ENCODE peak calls at places on chromosomes 12 and 14, in four cellular contexts. E is OCI-LY7, H is keratinocyte, L is fibroblast of villous mesenchyme. O is an unnamed sample.

GRCh38 chr12:57341275-57341990 is 89.4 kb downstream of the R3HDM2 start:
- DNase-seq in L (peak), H (no peak), E (no peak), O (no peak)

GRCh38 chr12:131897875-131898274 is 3.5 kb downstream of the ULK1 start:
- DNase-seq in L (no peak), H (no peak), E (no peak), O (no peak)

GRCh38 chr12:130366159-130366558 is 28.5 kb downstream of the PIWIL1 start:
- DNase-seq in H (no peak), E (no peak), L (no peak), O (no peak)

GRCh38 chr12:56151672-56152131 is 685 bp upstream of the MYL6B start:
- DNase-seq in L (no peak), E (peak), H (no peak), O (peak)

GRCh38 chr14:94014375-94014774 is 11.8 kb upstream of the OTUB2 start:
- DNase-seq in H (no peak), E (no peak), L (no peak), O (no peak)

GRCh38 chr12:100199347-100200136 is 1.1 kb upstream of the ACTR6 start:
- DNase-seq in H (no peak), E (peak), L (no peak), O (peak)

GRCh38 chr12:30440826-30441602 is 254.7 kb downstream of the IPO8 start:
- DNase-seq in E (peak), L (peak), H (no peak), O (peak)

GRCh38 chr14:75399819-75400678 is 27.8 kb upstream of the JDP2 start:
- DNase-seq in L (peak), H (peak), E (no peak), O (no peak)

GRCh38 chr12:104354868-104355570 is 51.5 kb downstream of the EID3 start:
- DNase-seq in E (no peak), L (no peak), H (no peak), O (no peak)

GRCh38 chr14:68563256-68564131 is 229.4 kb downstream of the ZFP36L1 start:
- DNase-seq in L (peak), E (no peak), H (no peak), O (peak)

GRCh38 chr12:11209098-11209497 is 22.4 kb upstream of the TAS2R42 start:
- DNase-seq in E (no peak), H (no peak), L (no peak), O (no peak)

GRCh38 chr14:101131451-101131916 is 228.0 kb upstream of the RTL1 start:
- DNase-seq in H (no peak), L (no peak), E (no peak), O (no peak)

GRCh38 chr12:7833831-7834230 is 38.9 kb downstream of the SLC2A14 start:
- DNase-seq in H (no peak), E (no peak), L (no peak), O (no peak)

GRCh38 chr14:93160353-93160801 is 24.3 kb downstream of the MOAP1 start:
- DNase-seq in E (peak), L (no peak), H (no peak), O (no peak)

GRCh38 chr12:6780573-6780972 is 8.3 kb downstream of the LAG3 start:
- DNase-seq in L (no peak), H (no peak), E (no peak), O (no peak)

GRCh38 chr12:128091931-128092330 is 175.0 kb upstream of the TMEM132C start:
- DNase-seq in L (no peak), E (no peak), H (no peak), O (no peak)

GRCh38 chr14:101009531-101009930 is 106.0 kb upstream of the RTL1 start:
- DNase-seq in H (no peak), L (no peak), E (no peak), O (no peak)

GRCh38 chr12:51361419-51362016 is 15.0 kb upstream of the CELA1 start:
- DNase-seq in H (no peak), L (no peak), E (no peak), O (no peak)

GRCh38 chr12:67442347-67442841 is 173.2 kb downstream of the CAND1 start:
- DNase-seq in E (no peak), L (no peak), H (no peak), O (no peak)

GRCh38 chr12:110165540-110166159 is 41.5 kb downstream of the IFT81 start:
- DNase-seq in E (peak), H (no peak), L (no peak), O (no peak)

GRCh38 chr12:110171186-110171538 is 47.0 kb downstream of the IFT81 start:
- DNase-seq in H (no peak), E (no peak), L (no peak), O (no peak)

GRCh38 chr12:110170535-110171185 is 46.5 kb downstream of the IFT81 start:
- DNase-seq in L (no peak), H (no peak), E (no peak), O (no peak)

GRCh38 chr12:110171636-110172035 is 47.5 kb downstream of the IFT81 start:
- DNase-seq in E (no peak), H (no peak), L (no peak), O (no peak)

GRCh38 chr12:110168732-110169455 is 44.7 kb downstream of the IFT81 start:
- DNase-seq in E (no peak), L (no peak), H (no peak), O (no peak)
- H3K4me3 ChIP-seq in E (no peak), L (no peak), H (no peak), O (no peak)

GRCh38 chr12:124453419-124454351 is 113.7 kb downstream of the NCOR2 start:
- DNase-seq in L (peak), E (peak), H (no peak), O (peak)
- H3K4me3 ChIP-seq in L (no peak), E (peak), H (no peak), O (peak)

GRCh38 chr12:14776236-14776959 is 26.9 kb downstream of the WBP11 start:
- DNase-seq in E (peak), H (no peak), L (no peak), O (no peak)
- H3K4me3 ChIP-seq in E (peak), H (no peak), L (peak), O (no peak)

DNA sequence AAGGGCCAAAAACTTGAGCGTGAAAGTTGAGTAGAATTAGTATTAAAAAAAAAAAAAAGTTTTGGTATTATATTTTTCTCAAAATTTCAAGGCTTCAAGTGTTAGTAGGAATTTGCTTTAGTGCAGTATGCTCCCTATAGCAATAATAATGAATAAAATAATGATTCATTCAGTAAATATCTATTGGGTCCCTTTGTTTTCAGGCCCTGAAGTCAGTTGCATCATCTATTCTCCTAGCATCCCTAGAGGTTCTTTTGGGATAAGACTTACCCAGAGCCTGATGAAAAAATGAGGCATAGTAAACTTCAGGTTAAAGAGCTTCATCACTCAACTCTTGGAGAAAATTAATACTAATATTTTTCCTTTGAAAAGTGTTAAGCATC is 1.1 kb downstream of the KMT5A start:
- DNase-seq in H (no peak), E (no peak), L (no peak), O (no peak)
- H3K4me3 ChIP-seq in H (peak), E (peak), L (peak), O (peak)

GRCh38 chr14:23695220-23695999 is 59.2 kb downstream of the DHRS2 start:
- DNase-seq in E (no peak), H (no peak), L (no peak), O (no peak)
- H3K4me3 ChIP-seq in E (no peak), H (no peak), L (peak), O (no peak)

GRCh38 chr12:125983094-125983783 is 918.0 kb downstream of the AACS start:
- DNase-seq in L (peak), H (no peak), E (no peak), O (peak)
- H3K4me3 ChIP-seq in L (peak), H (no peak), E (no peak), O (peak)

GRCh38 chr12:98519257-98519907 is 4.0 kb downstream of the TMPO start:
- DNase-seq in L (no peak), H (no peak), E (no peak), O (no peak)
- H3K4me3 ChIP-seq in L (no peak), H (no peak), E (peak), O (no peak)